ENCODE peak calls at places on chromosomes 3 and 15, in four cellular contexts. One of them, this sample, is unnamed.

GRCh38 chr3:134640872-134641470 is 9.9 kb downstream of the KY start:
- DNase-seq in HepG2: peak
- DNase-seq in K562: peak
- DNase-seq in GM12878: no peak
- DNase-seq in this sample: peak

GRCh38 chr15:52657338-52657737 is 21.9 kb downstream of the ATOSA start:
- DNase-seq in HepG2: no peak
- DNase-seq in K562: no peak
- DNase-seq in GM12878: no peak
- DNase-seq in this sample: no peak

GRCh38 chr15:49652922-49653321 is 32.1 kb downstream of the DTWD1 start:
- DNase-seq in HepG2: no peak
- DNase-seq in K562: no peak
- DNase-seq in GM12878: no peak
- DNase-seq in this sample: no peak

GRCh38 chr3:171646357-171647133 is 163.7 kb downstream of the PLD1 start:
- DNase-seq in HepG2: peak
- DNase-seq in K562: peak
- DNase-seq in GM12878: no peak
- DNase-seq in this sample: no peak

GRCh38 chr15:29222129-29222853 is 47.3 kb downstream of the NSMCE3 start:
- DNase-seq in HepG2: no peak
- DNase-seq in K562: no peak
- DNase-seq in GM12878: no peak
- DNase-seq in this sample: no peak

GRCh38 chr3:149564079-149564478 is 89.6 kb downstream of the TM4SF4 start:
- DNase-seq in HepG2: no peak
- DNase-seq in K562: no peak
- DNase-seq in GM12878: no peak
- DNase-seq in this sample: no peak

GRCh38 chr15:88166330-88166993 is 90.1 kb downstream of the NTRK3 start:
- DNase-seq in HepG2: peak
- DNase-seq in K562: no peak
- DNase-seq in GM12878: no peak
- DNase-seq in this sample: peak

GRCh38 chr3:162719684-162720341 is 1223.2 kb downstream of the OTOL1 start:
- DNase-seq in HepG2: no peak
- DNase-seq in K562: no peak
- DNase-seq in GM12878: no peak
- DNase-seq in this sample: no peak

GRCh38 chr15:89114974-89115373 is 26.7 kb downstream of the ABHD2 start:
- DNase-seq in HepG2: no peak
- DNase-seq in K562: no peak
- DNase-seq in GM12878: no peak
- DNase-seq in this sample: no peak

GRCh38 chr3:81516042-81516441 is 245.4 kb downstream of the GBE1 start:
- DNase-seq in HepG2: no peak
- DNase-seq in K562: no peak
- DNase-seq in GM12878: no peak
- DNase-seq in this sample: no peak

GRCh38 chr3:111589303-111590095 is 5.6 kb downstream of the ZBED2 start:
- DNase-seq in HepG2: no peak
- DNase-seq in K562: no peak
- DNase-seq in GM12878: no peak
- DNase-seq in this sample: no peak

GRCh38 chr15:35078221-35078915 is 6.7 kb downstream of the NANOGP8 start:
- DNase-seq in HepG2: peak
- DNase-seq in K562: peak
- DNase-seq in GM12878: no peak
- DNase-seq in this sample: peak

GRCh38 chr3:111750278-111750884 is 108.7 kb upstream of the PHLDB2 start:
- DNase-seq in HepG2: no peak
- DNase-seq in K562: no peak
- DNase-seq in GM12878: no peak
- DNase-seq in this sample: no peak

GRCh38 chr3:112976001-112976400 is 1.1 kb upstream of the CD200R1 start:
- DNase-seq in HepG2: no peak
- DNase-seq in K562: no peak
- DNase-seq in GM12878: no peak
- DNase-seq in this sample: no peak

GRCh38 chr15:66285462-66286280 is 7.7 kb upstream of the DIS3L start:
- DNase-seq in HepG2: no peak
- DNase-seq in K562: no peak
- DNase-seq in GM12878: no peak
- DNase-seq in this sample: no peak

GRCh38 chr3:127632035-127632434 is 3.0 kb downstream of the PODXL2 start:
- DNase-seq in HepG2: no peak
- DNase-seq in K562: no peak
- DNase-seq in GM12878: no peak
- DNase-seq in this sample: no peak

GRCh38 chr15:42784705-42785104 is 47.8 kb upstream of the CDAN1 start:
- DNase-seq in HepG2: no peak
- DNase-seq in K562: no peak
- DNase-seq in GM12878: no peak
- DNase-seq in this sample: no peak

GRCh38 chr15:71301958-71302621 is 186.8 kb downstream of the THSD4 start:
- DNase-seq in HepG2: no peak
- DNase-seq in K562: no peak
- DNase-seq in GM12878: no peak
- DNase-seq in this sample: no peak

GRCh38 chr3:157390713-157391515 is 45.7 kb upstream of the PTX3 start:
- DNase-seq in HepG2: no peak
- DNase-seq in K562: no peak
- DNase-seq in GM12878: no peak
- DNase-seq in this sample: no peak

GRCh38 chr3:186208328-186208989 is 99.6 kb upstream of the ETV5 start:
- DNase-seq in HepG2: no peak
- DNase-seq in K562: no peak
- DNase-seq in GM12878: no peak
- DNase-seq in this sample: no peak

GRCh38 chr3:16069149-16069922 is 105.1 kb upstream of the GALNT15 start:
- DNase-seq in HepG2: peak
- DNase-seq in K562: no peak
- DNase-seq in GM12878: no peak
- DNase-seq in this sample: no peak

GRCh38 chr3:51390600-51391074 is 448 bp upstream of the RBM15B start:
- DNase-seq in HepG2: no peak
- DNase-seq in K562: no peak
- DNase-seq in GM12878: no peak
- DNase-seq in this sample: no peak

GRCh38 chr3:140035856-140036255 is 100.9 kb downstream of the CLSTN2 start:
- DNase-seq in HepG2: no peak
- DNase-seq in K562: no peak
- DNase-seq in GM12878: no peak
- DNase-seq in this sample: no peak

GRCh38 chr3:186783070-186783730 is at the start of gene EIF4A2:
- DNase-seq in HepG2: peak
- DNase-seq in K562: peak
- DNase-seq in GM12878: no peak
- DNase-seq in this sample: peak

GRCh38 chr3:192284443-192285072 is 442.8 kb downstream of the FGF12 start:
- DNase-seq in HepG2: peak
- DNase-seq in K562: no peak
- DNase-seq in GM12878: no peak
- DNase-seq in this sample: no peak

GRCh38 chr3:73719877-73720276 is 95.1 kb upstream of the PDZRN3 start:
- DNase-seq in HepG2: no peak
- DNase-seq in K562: no peak
- DNase-seq in GM12878: no peak
- DNase-seq in this sample: no peak

GRCh38 chr3:174116421-174116820 is 718.9 kb downstream of the NLGN1 start:
- DNase-seq in HepG2: no peak
- DNase-seq in K562: no peak
- DNase-seq in GM12878: no peak
- DNase-seq in this sample: no peak

GRCh38 chr3:146493221-146493620 is 23.9 kb upstream of the PLSCR2 start:
- DNase-seq in HepG2: no peak
- DNase-seq in K562: no peak
- DNase-seq in GM12878: no peak
- DNase-seq in this sample: no peak

GRCh38 chr3:104909188-104909587 is 457.5 kb upstream of the ALCAM start:
- DNase-seq in HepG2: no peak
- DNase-seq in K562: no peak
- DNase-seq in GM12878: no peak
- DNase-seq in this sample: no peak

GRCh38 chr3:191543018-191543417 is 82.1 kb downstream of the PYDC2 start:
- DNase-seq in HepG2: no peak
- DNase-seq in K562: no peak
- DNase-seq in GM12878: no peak
- DNase-seq in this sample: no peak

GRCh38 chr3:172171396-172172075 is 132.2 kb downstream of the FNDC3B start:
- DNase-seq in HepG2: no peak
- DNase-seq in K562: no peak
- DNase-seq in GM12878: no peak
- DNase-seq in this sample: no peak

GRCh38 chr15:70875001-70875782 is 17.0 kb downstream of the THAP10 start:
- DNase-seq in HepG2: no peak
- DNase-seq in K562: no peak
- DNase-seq in GM12878: no peak
- DNase-seq in this sample: no peak

GRCh38 chr3:141086188-141086587 is 35.0 kb downstream of the SPSB4 start:
- DNase-seq in HepG2: no peak
- DNase-seq in K562: no peak
- DNase-seq in GM12878: no peak
- DNase-seq in this sample: no peak
- TF ChIP-seq SP1 in HepG2: no peak
- TF ChIP-seq SP1 in K562: no peak
- TF ChIP-seq SP1 in GM12878: no peak
- TF ChIP-seq SP1 in this sample: no peak

GRCh38 chr3:184344579-184345350 is 7.4 kb downstream of the FAM131A start:
- DNase-seq in HepG2: no peak
- DNase-seq in K562: no peak
- DNase-seq in GM12878: no peak
- DNase-seq in this sample: no peak

GRCh38 chr3:184345678-184346144 is 8.3 kb downstream of the FAM131A start:
- DNase-seq in HepG2: peak
- DNase-seq in K562: peak
- DNase-seq in GM12878: no peak
- DNase-seq in this sample: peak

GRCh38 chr3:184346480-184346879 is 9.1 kb downstream of the FAM131A start:
- DNase-seq in HepG2: no peak
- DNase-seq in K562: no peak
- DNase-seq in GM12878: no peak
- DNase-seq in this sample: no peak

GRCh38 chr3:184341925-184342324 is 4.5 kb downstream of the FAM131A start:
- DNase-seq in HepG2: no peak
- DNase-seq in K562: no peak
- DNase-seq in GM12878: no peak
- DNase-seq in this sample: no peak

GRCh38 chr3:184343200-184343876 is 5.9 kb downstream of the FAM131A start:
- DNase-seq in HepG2: no peak
- DNase-seq in K562: no peak
- DNase-seq in GM12878: no peak
- DNase-seq in this sample: no peak
- TF ChIP-seq TCF7 in HepG2: no peak
- TF ChIP-seq TCF7 in K562: no peak
- TF ChIP-seq TCF7 in GM12878: no peak
- TF ChIP-seq TCF7 in this sample: no peak

GRCh38 chr3:45123841-45124269 is 22.3 kb downstream of the CDCP1 start:
- DNase-seq in HepG2: no peak
- DNase-seq in K562: no peak
- DNase-seq in GM12878: no peak
- DNase-seq in this sample: no peak
- TF ChIP-seq SP1 in HepG2: no peak
- TF ChIP-seq SP1 in K562: no peak
- TF ChIP-seq SP1 in GM12878: no peak
- TF ChIP-seq SP1 in this sample: no peak

GRCh38 chr3:86991840-86992430 is 986 bp upstream of the VGLL3 start:
- DNase-seq in HepG2: no peak
- DNase-seq in K562: no peak
- DNase-seq in GM12878: no peak
- DNase-seq in this sample: no peak
- TF ChIP-seq TCF7 in HepG2: no peak
- TF ChIP-seq TCF7 in K562: no peak
- TF ChIP-seq TCF7 in GM12878: no peak
- TF ChIP-seq TCF7 in this sample: no peak

GRCh38 chr15:94306700-94307650 is 75.6 kb downstream of the MCTP2 start:
- DNase-seq in HepG2: no peak
- DNase-seq in K562: no peak
- DNase-seq in GM12878: peak
- DNase-seq in this sample: no peak
- TF ChIP-seq SP1 in HepG2: no peak
- TF ChIP-seq SP1 in K562: no peak
- TF ChIP-seq SP1 in GM12878: peak
- TF ChIP-seq SP1 in this sample: no peak

GRCh38 chr3:1943395-1944118 is 155.1 kb upstream of the CNTN4 start:
- DNase-seq in HepG2: no peak
- DNase-seq in K562: no peak
- DNase-seq in GM12878: no peak
- DNase-seq in this sample: no peak

GRCh38 chr3:1945698-1946097 is 153.0 kb upstream of the CNTN4 start:
- DNase-seq in HepG2: no peak
- DNase-seq in K562: no peak
- DNase-seq in GM12878: no peak
- DNase-seq in this sample: no peak

GRCh38 chr3:1942751-1943150 is 155.9 kb upstream of the CNTN4 start:
- DNase-seq in HepG2: no peak
- DNase-seq in K562: no peak
- DNase-seq in GM12878: no peak
- DNase-seq in this sample: no peak
- TF ChIP-seq TCF7 in HepG2: no peak
- TF ChIP-seq TCF7 in K562: no peak
- TF ChIP-seq TCF7 in GM12878: no peak
- TF ChIP-seq TCF7 in this sample: no peak

GRCh38 chr3:177594096-177594495 is 396.8 kb upstream of the TBL1XR1 start:
- DNase-seq in HepG2: no peak
- DNase-seq in K562: no peak
- DNase-seq in GM12878: no peak
- DNase-seq in this sample: no peak
- TF ChIP-seq SP1 in HepG2: no peak
- TF ChIP-seq SP1 in K562: no peak
- TF ChIP-seq SP1 in GM12878: no peak
- TF ChIP-seq SP1 in this sample: no peak

GRCh38 chr3:57559526-57559925 is 3.5 kb downstream of the PDE12 start:
- DNase-seq in HepG2: no peak
- DNase-seq in K562: no peak
- DNase-seq in GM12878: no peak
- DNase-seq in this sample: no peak

GRCh38 chr3:57556459-57557087 is 499 bp downstream of the PDE12 start:
- DNase-seq in HepG2: no peak
- DNase-seq in K562: peak
- DNase-seq in GM12878: no peak
- DNase-seq in this sample: no peak

GRCh38 chr3:57555316-57555715 is 758 bp upstream of the PDE12 start:
- DNase-seq in HepG2: peak
- DNase-seq in K562: no peak
- DNase-seq in GM12878: no peak
- DNase-seq in this sample: no peak

GRCh38 chr3:57555738-57556458 is at the start of gene PDE12:
- DNase-seq in HepG2: peak
- DNase-seq in K562: peak
- DNase-seq in GM12878: peak
- DNase-seq in this sample: peak

GRCh38 chr3:57557088-57557537 is 1.0 kb downstream of the PDE12 start:
- DNase-seq in HepG2: peak
- DNase-seq in K562: peak
- DNase-seq in GM12878: no peak
- DNase-seq in this sample: peak
- TF ChIP-seq TCF7 in HepG2: no peak
- TF ChIP-seq TCF7 in K562: no peak
- TF ChIP-seq TCF7 in GM12878: no peak
- TF ChIP-seq TCF7 in this sample: no peak